ENCODE peak calls at places on chromosomes 4 and X, in four cellular contexts. B is osteoblast, Q is lung, H is thyroid gland. U is an unnamed sample.

GRCh38 chr4:7042697-7043464 is at the start of gene TADA2B:
- DNase-seq in Q (peak), B (peak), H (peak), U (peak)

GRCh38 chrX:151982217-151982616 is 7.7 kb upstream of the GABRE start:
- DNase-seq in Q (no peak), H (no peak), B (peak), U (no peak)

GRCh38 chrX:2967584-2967983 is 38.4 kb upstream of the ARSD start:
- DNase-seq in Q (no peak), B (peak), H (no peak), U (no peak)

GRCh38 chr4:108793413-108793812 is 30.6 kb upstream of the ETNPPL start:
- DNase-seq in Q (no peak), B (peak), H (no peak), U (no peak)

GRCh38 chr4:84573335-84573734 is 9.6 kb upstream of the CDS1 start:
- DNase-seq in B (no peak), H (no peak), Q (no peak), U (no peak)

GRCh38 chr4:61555789-61556188 is 355.7 kb downstream of the ADGRL3 start:
- DNase-seq in Q (no peak), H (no peak), B (no peak), U (no peak)

GRCh38 chr4:23614284-23614892 is 275.5 kb downstream of the PPARGC1A start:
- DNase-seq in Q (no peak), B (no peak), H (peak), U (no peak)

GRCh38 chr4:83516042-83516772 is 19.7 kb upstream of the GPAT3 start:
- DNase-seq in H (no peak), B (peak), Q (no peak), U (no peak)

GRCh38 chrX:47179221-47179927 is 14.3 kb upstream of the UBA1 start:
- DNase-seq in H (no peak), B (peak), Q (no peak), U (no peak)

GRCh38 chrX:21975827-21976226 is 35.3 kb downstream of the SMS start:
- DNase-seq in B (peak), Q (no peak), H (no peak), U (no peak)

GRCh38 chr4:136476773-136477172 is 1055.5 kb downstream of the PCDH18 start:
- DNase-seq in B (no peak), Q (no peak), H (no peak), U (no peak)

GRCh38 chr4:118968813-118969212 is 80.2 kb downstream of the SYNPO2 start:
- DNase-seq in Q (no peak), H (no peak), B (no peak), U (no peak)

GRCh38 chr4:174012135-174012923 is 271.1 kb downstream of the FBXO8 start:
- DNase-seq in B (no peak), Q (no peak), H (no peak), U (no peak)

GRCh38 chrX:107451754-107452153 is 2.3 kb downstream of the FRMPD3 start:
- DNase-seq in Q (no peak), H (peak), B (no peak), U (no peak)

GRCh38 chrX:39779952-39780783 is 317.6 kb downstream of the BCOR start:
- DNase-seq in Q (no peak), H (no peak), B (peak), U (no peak)

GRCh38 chr4:88097301-88097700 is 61.1 kb downstream of the ABCG2 start:
- DNase-seq in Q (no peak), H (no peak), B (no peak), U (no peak)

GRCh38 chrX:20530319-20530979 is 263.7 kb upstream of the RPS6KA3 start:
- DNase-seq in Q (peak), H (peak), B (peak), U (no peak)

GRCh38 chr4:70705856-70706461 is 15.8 kb upstream of the RUFY3 start:
- DNase-seq in H (no peak), Q (no peak), B (peak), U (no peak)

GRCh38 chrX:122055979-122056715 is 1008.7 kb downstream of the GLUD2 start:
- DNase-seq in B (no peak), H (no peak), Q (no peak), U (no peak)

GRCh38 chrX:40031861-40032422 is 65.8 kb downstream of the BCOR start:
- DNase-seq in Q (no peak), H (no peak), B (no peak), U (no peak)

GRCh38 chrX:155027509-155028066 is 944 bp downstream of the FUNDC2 start:
- DNase-seq in B (no peak), Q (no peak), H (no peak), U (no peak)

GRCh38 chr4:134691915-134692314 is 490.3 kb upstream of the PABPC4L start:
- DNase-seq in B (no peak), Q (no peak), H (no peak), U (no peak)

GRCh38 chr4:139659735-139660424 is 5.7 kb upstream of the MGST2 start:
- DNase-seq in Q (no peak), B (no peak), H (no peak), U (no peak)

GRCh38 chrX:46236411-46236810 is 308.8 kb downstream of the ZNF674 start:
- DNase-seq in B (no peak), H (no peak), Q (no peak), U (no peak)

GRCh38 chr4:168797176-168797575 is 212.9 kb downstream of the CBR4 start:
- DNase-seq in H (no peak), B (peak), Q (no peak), U (no peak)

GRCh38 chr4:7637139-7637538 is 202.4 kb upstream of the PSAPL1 start:
- DNase-seq in B (peak), H (no peak), Q (no peak), U (no peak)

GRCh38 chr4:26000274-26000950 is 86.4 kb downstream of the SMIM20 start:
- DNase-seq in B (no peak), H (no peak), Q (no peak), U (no peak)

GRCh38 chr4:143586080-143586479 is 72.6 kb downstream of the SMARCA5 start:
- DNase-seq in B (peak), Q (no peak), H (no peak), U (no peak)

GRCh38 chrX:105882581-105883275 is 60.4 kb downstream of the NRK start:
- DNase-seq in B (no peak), H (no peak), Q (no peak), U (no peak)

GRCh38 chrX:257681-258289 is 23.4 kb upstream of the PLCXD1 start:
- DNase-seq in Q (no peak), B (peak), H (no peak), U (peak)

DNA sequence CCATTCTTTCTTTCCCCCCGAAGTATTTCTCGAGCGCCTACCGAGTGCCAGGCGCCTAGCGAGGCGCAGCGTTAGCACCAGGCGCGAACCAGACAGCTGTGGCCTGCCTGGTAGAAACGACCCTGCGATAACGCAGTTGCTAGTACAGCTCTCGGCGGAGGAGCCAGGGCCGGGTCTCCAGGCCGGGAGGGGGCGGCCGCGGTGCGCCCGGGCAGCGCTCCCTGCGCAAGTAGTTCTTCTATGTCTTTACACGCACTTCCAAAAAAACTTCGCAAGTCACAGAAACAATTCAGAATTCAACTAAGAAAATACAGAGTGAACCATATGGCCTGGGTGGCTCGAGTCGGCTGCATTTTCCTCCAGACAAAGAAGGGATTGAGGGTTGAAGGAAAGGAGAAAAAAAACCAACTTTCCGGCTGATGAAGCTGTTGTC is 7.0 kb upstream of the NEUROG2 start:
- DNase-seq in H (no peak), B (peak), Q (no peak), U (no peak)
- H3K4me3 ChIP-seq in H (no peak), B (peak), Q (no peak), U (peak)

GRCh38 chr4:153483432-153484418 is 17.6 kb downstream of the TMEM131L start:
- DNase-seq in B (no peak), H (no peak), Q (no peak), U (no peak)
- H3K4me3 ChIP-seq in B (no peak), H (no peak), Q (no peak), U (no peak)

DNA sequence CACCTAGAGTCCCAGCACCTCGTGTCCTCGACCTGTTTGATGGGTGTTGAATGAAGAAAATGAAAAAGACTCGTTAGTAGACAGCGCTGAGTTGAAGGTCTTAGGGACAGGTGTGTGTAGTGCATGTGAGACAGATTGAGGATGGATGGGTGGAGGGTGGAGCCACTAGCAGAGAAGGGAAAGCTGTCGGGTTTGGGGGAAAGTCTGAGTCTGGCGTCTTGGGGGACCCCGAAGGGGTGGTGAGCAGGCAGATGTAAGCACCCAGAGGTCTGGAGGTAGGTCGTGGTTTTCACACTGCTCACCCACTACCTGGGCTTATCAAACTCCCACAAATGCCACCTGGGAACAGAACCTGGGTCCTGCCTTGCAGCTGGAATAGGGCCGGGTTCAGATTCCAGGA is 16.0 kb downstream of the TMEM271 start:
- DNase-seq in Q (no peak), B (no peak), H (no peak), U (no peak)
- H3K4me3 ChIP-seq in Q (no peak), B (no peak), H (no peak), U (no peak)

GRCh38 chr4:80107374-80107773 is 34.3 kb upstream of the ANTXR2 start:
- DNase-seq in Q (no peak), H (no peak), B (no peak), U (no peak)
- H3K4me3 ChIP-seq in Q (no peak), H (no peak), B (no peak), U (no peak)

GRCh38 chr4:8862334-8862733 is 9.3 kb downstream of the HMX1 start:
- DNase-seq in Q (no peak), H (no peak), B (no peak), U (no peak)

GRCh38 chr4:8864912-8865680 is 6.5 kb downstream of the HMX1 start:
- DNase-seq in Q (no peak), H (no peak), B (no peak), U (no peak)

GRCh38 chr4:8865681-8866310 is 5.8 kb downstream of the HMX1 start:
- DNase-seq in H (no peak), Q (no peak), B (no peak), U (no peak)

GRCh38 chr4:8862800-8863758 is 8.6 kb downstream of the HMX1 start:
- DNase-seq in B (no peak), H (no peak), Q (no peak), U (no peak)

DNA sequence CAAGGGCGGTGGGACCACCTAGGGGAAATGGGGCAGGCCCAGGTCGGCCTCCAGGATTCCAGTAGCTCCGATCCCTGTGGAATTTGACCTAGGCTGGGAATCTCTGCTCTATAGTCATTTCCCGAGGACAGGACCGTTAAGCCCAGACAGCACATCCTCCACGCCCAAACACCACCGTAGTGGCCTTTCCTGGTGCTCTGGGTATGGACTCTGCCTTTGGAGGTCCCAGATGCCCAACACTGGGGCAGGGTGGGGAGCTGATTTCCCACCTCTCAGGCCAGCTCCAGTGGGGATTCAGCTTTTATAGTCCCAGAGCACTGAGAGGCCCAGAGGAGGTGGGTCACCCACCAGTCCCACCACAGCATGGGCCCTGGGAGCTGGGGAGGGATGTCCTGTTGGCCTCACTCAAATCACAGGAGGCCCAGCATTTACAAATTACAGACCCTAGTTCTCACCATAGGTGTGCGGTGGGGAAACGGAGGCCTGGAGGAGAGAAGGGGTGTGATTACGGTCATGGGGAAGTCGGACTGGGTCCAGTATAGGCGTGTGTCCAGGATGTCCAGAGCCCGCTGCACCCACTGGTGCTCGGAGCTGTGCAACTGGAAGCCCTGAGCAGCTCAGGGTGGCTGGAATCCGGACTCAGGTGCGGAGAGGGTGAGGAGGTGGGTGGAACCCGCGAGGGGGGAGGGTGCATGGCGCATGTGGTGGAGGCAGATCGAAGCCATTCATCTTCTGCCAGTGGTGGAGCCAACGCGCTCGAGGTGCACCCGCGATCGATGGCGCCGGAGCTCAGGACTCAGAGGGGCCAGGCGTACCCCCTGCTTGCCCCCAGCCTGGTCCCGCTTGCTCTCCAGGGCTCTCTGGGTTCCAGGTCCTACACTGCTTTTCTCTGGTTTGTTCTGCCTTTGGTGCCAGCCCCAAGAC is 7.6 kb downstream of the HMX1 start:
- DNase-seq in H (no peak), Q (no peak), B (no peak), U (no peak)
- H3K4me3 ChIP-seq in H (no peak), Q (no peak), B (no peak), U (no peak)

GRCh38 chrX:17859609-17860178 is 1.4 kb downstream of the RAI2 start:
- DNase-seq in B (no peak), Q (no peak), H (peak), U (no peak)
- H3K4me3 ChIP-seq in B (no peak), Q (peak), H (no peak), U (peak)